ENCODE peak calls at places on chromosomes 11 and 22, in six cellular contexts. T is psoas muscle, E is transverse colon, Y is lower lobe of right lung, J is aorta, S is fibroblast of lung. H is an unnamed sample.

GRCh38 chr11:63573881-63574855 is 11.0 kb upstream of the PLAAT2 start:
- DNase-seq in E (peak; percentile 81), J (no peak), S (peak; percentile 66), Y (no peak), T (peak; percentile 59), H (no peak)

GRCh38 chr11:131544591-131544990 is 174.2 kb downstream of the NTM start:
- DNase-seq in Y (no peak), S (no peak), E (no peak), J (no peak), T (no peak), H (no peak)

GRCh38 chr11:108466405-108466804 is 924 bp downstream of the C11orf65 start:
- DNase-seq in Y (no peak), E (peak; percentile 8), T (no peak), J (no peak), S (no peak), H (peak; percentile 0)

GRCh38 chr11:12827929-12828812 is 153.9 kb downstream of the TEAD1 start:
- DNase-seq in J (no peak), S (peak; percentile 84), Y (no peak), T (no peak), E (peak; percentile 57), H (no peak)

GRCh38 chr22:49973018-49973965 is 12.7 kb downstream of the PIM3 start:
- DNase-seq in T (no peak), S (peak; percentile 37), E (no peak), J (peak; percentile 2), Y (peak; percentile 16), H (no peak)

GRCh38 chr11:80899381-80899780 is 1458.6 kb upstream of the TENM4 start:
- DNase-seq in Y (no peak), S (peak; percentile 21), J (no peak), E (no peak), T (no peak), H (no peak)

GRCh38 chr22:38271927-38272372 is 860 bp downstream of the TMEM184B start:
- DNase-seq in E (peak; percentile 69), J (no peak), S (no peak), Y (peak; percentile 70), T (no peak), H (no peak)

GRCh38 chr22:48068323-48068722 is 1305.9 kb downstream of the TBC1D22A start:
- DNase-seq in Y (no peak), S (no peak), J (peak; percentile 63), T (peak; percentile 17), E (no peak), H (no peak)

GRCh38 chr11:8070417-8071101 is 10.5 kb upstream of the TUB start:
- DNase-seq in S (peak; percentile 22), T (no peak), Y (no peak), J (no peak), E (no peak), H (no peak)

GRCh38 chr11:33953289-33953688 is 61.4 kb upstream of the LMO2 start:
- DNase-seq in T (no peak), Y (no peak), S (no peak), E (no peak), J (no peak), H (no peak)

GRCh38 chr22:23697031-23697970 is 6.5 kb downstream of the RGL4 start:
- DNase-seq in J (peak; percentile 52), Y (no peak), E (no peak), T (no peak), S (no peak), H (no peak)

GRCh38 chr11:101470881-101471535 is 112.8 kb downstream of the TRPC6 start:
- DNase-seq in S (peak; percentile 29), J (no peak), E (no peak), Y (no peak), T (no peak), H (no peak)

GRCh38 chr11:48307760-48308386 is 1.9 kb downstream of the OR4S1 start:
- DNase-seq in E (peak; percentile 61), Y (no peak), T (no peak), J (no peak), S (peak; percentile 9), H (peak; percentile 1)

GRCh38 chr11:36354221-36355003 is 58.3 kb downstream of the PRR5L start:
- DNase-seq in Y (no peak), E (no peak), J (no peak), T (no peak), S (peak; percentile 94), H (peak; percentile 92)

GRCh38 chr22:47190276-47190956 is 428.0 kb downstream of the TBC1D22A start:
- DNase-seq in J (peak; percentile 62), Y (peak; percentile 41), E (no peak), S (no peak), T (peak; percentile 46), H (no peak)

GRCh38 chr22:22156348-22156715 is 88.3 kb upstream of the VPREB1 start:
- DNase-seq in J (no peak), E (no peak), S (no peak), T (no peak), Y (no peak), H (no peak)

GRCh38 chr22:30294066-30294465 is 4.8 kb upstream of the CASTOR1 start:
- DNase-seq in T (peak; percentile 12), E (no peak), J (no peak), S (no peak), Y (no peak), H (no peak)

GRCh38 chr11:71446942-71447688 is 1.1 kb downstream of the DHCR7 start:
- DNase-seq in E (peak; percentile 28), T (no peak), S (peak; percentile 69), Y (no peak), J (no peak), H (no peak)

GRCh38 chr11:8229299-8230177 is 34.1 kb downstream of the LMO1 start:
- DNase-seq in S (peak; percentile 29), Y (peak; percentile 41), E (peak; percentile 68), T (no peak), J (no peak), H (no peak)

GRCh38 chr22:39239561-39240423 is 5.0 kb downstream of the PDGFB start:
- DNase-seq in T (no peak), S (no peak), Y (peak; percentile 91), E (peak; percentile 88), J (no peak), H (no peak)

GRCh38 chr11:70024773-70025045 is 53.4 kb upstream of the ANO1 start:
- DNase-seq in T (no peak), J (no peak), E (no peak), S (no peak), Y (no peak), H (no peak)

GRCh38 chr11:11570823-11571222 is 51.0 kb downstream of the GALNT18 start:
- DNase-seq in J (no peak), E (no peak), T (no peak), S (no peak), Y (no peak), H (no peak)

GRCh38 chr11:15672822-15673221 is 558.1 kb downstream of the INSC start:
- DNase-seq in Y (no peak), E (no peak), T (no peak), J (no peak), S (no peak), H (no peak)

DNA sequence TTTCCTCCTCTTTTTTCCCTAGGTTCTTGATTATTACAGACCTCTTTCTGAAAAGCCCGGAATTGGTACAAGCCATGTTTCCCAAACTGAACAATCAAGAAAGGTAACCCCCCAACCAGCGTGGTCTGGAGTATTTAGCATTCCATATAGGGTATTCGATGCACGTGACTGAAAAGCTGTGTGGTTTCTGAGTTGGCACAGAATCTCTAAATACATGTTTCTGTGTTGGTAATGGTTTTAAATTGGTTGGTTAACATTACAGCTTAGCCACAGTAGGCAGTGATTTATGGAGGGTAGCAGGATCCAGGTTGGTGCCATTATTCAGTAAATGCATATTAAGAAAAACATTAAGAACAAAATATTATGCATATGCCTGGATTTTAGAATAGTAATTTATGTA is 46.8 kb downstream of the ATXN10 start:
- DNase-seq in S (peak; percentile 32), J (no peak), T (no peak), E (no peak), Y (no peak), H (no peak)
- H3K36me3 ChIP-seq in S (peaks cover 4% of the 10 kb centered on the region), J (no peaks in the 10 kb centered on the region), T (peaks cover 3% of the 10 kb centered on the region), E (peaks cover 6% of the 10 kb centered on the region), Y (peaks cover 60% of the 10 kb centered on the region), H (peaks cover 2% of the 10 kb centered on the region)

GRCh38 chr11:95229199-95230053 is 1.6 kb downstream of the SESN3 start:
- DNase-seq in J (no peak), S (peak; percentile 35), Y (no peak), E (no peak), T (peak; percentile 43), H (no peak)

GRCh38 chr11:95232666-95233065 is 1.7 kb upstream of the SESN3 start:
- DNase-seq in E (no peak), J (no peak), S (peak; percentile 10), Y (no peak), T (no peak), H (no peak)

GRCh38 chr11:95230054-95231034 is 658 bp downstream of the SESN3 start:
- DNase-seq in S (peak; percentile 15), E (peak; percentile 24), Y (no peak), T (peak; percentile 59), J (no peak), H (no peak)

GRCh38 chr11:95231881-95232605 is 1.0 kb upstream of the SESN3 start:
- DNase-seq in J (peak; percentile 87), S (peak; percentile 78), E (peak; percentile 66), Y (peak; percentile 80), T (peak; percentile 79), H (no peak)

DNA sequence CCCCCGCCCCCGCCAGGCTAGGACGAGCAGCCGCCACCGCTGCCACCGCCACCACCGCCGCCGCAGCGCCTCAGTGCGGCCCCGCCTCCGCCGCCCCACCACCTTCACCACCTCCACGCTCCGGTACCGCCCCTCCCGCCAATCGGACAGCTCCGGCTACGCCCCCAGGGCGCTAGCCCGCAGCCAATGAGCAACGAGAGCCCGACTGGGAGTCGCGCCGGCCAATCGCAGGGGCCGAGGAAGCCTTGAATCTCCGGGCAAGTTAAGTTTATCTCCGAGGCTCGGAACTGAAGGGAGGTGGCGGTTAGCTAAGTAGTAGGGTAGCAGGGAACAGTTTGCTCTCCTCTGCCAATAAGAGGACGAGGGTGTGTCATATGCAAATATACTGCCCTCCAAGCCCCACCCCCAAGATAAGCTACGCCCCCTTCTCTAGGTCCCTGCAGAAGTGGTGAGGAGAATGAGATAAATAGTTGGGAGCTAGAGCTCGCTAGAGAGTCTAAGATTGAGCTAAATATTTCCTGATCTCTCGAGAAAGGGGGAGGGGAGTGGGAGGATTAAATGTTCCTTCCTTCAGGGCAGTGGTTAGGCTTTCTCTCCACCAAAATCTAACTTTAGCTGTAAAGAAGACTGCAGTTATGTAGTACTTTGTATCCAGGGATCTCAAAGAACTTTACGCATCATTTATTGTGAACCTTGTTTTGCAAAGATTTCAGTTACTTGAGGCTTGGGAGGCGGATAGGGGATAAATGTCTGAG is at the start of gene SESN3:
- DNase-seq in T (peak; percentile 99), Y (peak; percentile 99), S (peak; percentile 100), E (peak; percentile 98), J (peak; percentile 100), H (peak; percentile 92)
- H3K27me3 ChIP-seq in T (no peaks in the 10 kb centered on the region), Y (no peaks in the 10 kb centered on the region), S (peaks cover 2% of the 10 kb centered on the region), E (no peaks in the 10 kb centered on the region), J (no peaks in the 10 kb centered on the region), H (peaks cover 14% of the 10 kb centered on the region)

GRCh38 chr22:19472233-19472632 is 6.8 kb downstream of the UFD1 start:
- DNase-seq in T (no peak), Y (no peak), J (no peak), S (no peak), E (no peak), H (no peak)
- H3K36me3 ChIP-seq in T (peaks cover 20% of the 10 kb centered on the region), Y (peaks cover 84% of the 10 kb centered on the region), J (peaks cover 8% of the 10 kb centered on the region), S (peaks cover 32% of the 10 kb centered on the region), E (peaks cover 39% of the 10 kb centered on the region), H (peaks cover 36% of the 10 kb centered on the region)

DNA sequence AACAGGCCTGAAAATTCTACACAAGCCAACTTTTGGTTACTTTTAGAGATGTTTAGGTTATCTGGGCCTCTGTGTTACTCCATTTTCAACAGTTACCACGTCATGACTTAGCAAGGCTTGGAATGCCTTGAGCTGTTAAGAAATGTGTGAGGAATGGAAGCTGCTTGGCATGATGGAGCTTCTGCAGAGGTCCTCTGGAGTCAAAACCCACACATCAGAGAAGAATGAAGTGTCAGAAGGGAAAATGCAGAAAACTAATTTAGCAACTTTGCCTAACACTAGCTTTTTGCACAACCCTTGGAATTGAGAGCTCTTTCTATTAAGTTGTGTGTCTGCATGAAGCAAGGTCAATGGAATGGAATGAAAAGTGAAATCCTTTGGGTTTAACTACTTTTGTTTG is 27.4 kb downstream of the FAT3 start:
- DNase-seq in J (no peak), Y (no peak), S (peak; percentile 73), E (no peak), T (no peak), H (no peak)
- H3K27me3 ChIP-seq in J (no peaks in the 10 kb centered on the region), Y (no peaks in the 10 kb centered on the region), S (no peaks in the 10 kb centered on the region), E (no peaks in the 10 kb centered on the region), T (peaks cover 2% of the 10 kb centered on the region), H (peaks cover 2% of the 10 kb centered on the region)

H was measured in BJ.